ENCODE peak calls at places on chromosome 18, in eight cellular contexts. O, T, C, H, U, W, P and X are unnamed samples.

GRCh38 chr18:66603941-66604627 is at the start of gene CDH19:
- DNase-seq in U (no peak), T (no peak), W (no peak), C (no peak), P (no peak), O (no peak), H (no peak), X (no peak)

GRCh38 chr18:6220129-6220528 is 194.6 kb downstream of the L3MBTL4 start:
- DNase-seq in W (no peak), T (no peak), C (no peak), O (no peak), H (no peak), P (no peak), U (no peak), X (no peak)

GRCh38 chr18:22283397-22283796 is 114.0 kb downstream of the GATA6 start:
- DNase-seq in P (no peak), O (no peak), W (no peak), C (no peak), H (no peak), T (no peak), U (no peak), X (no peak)

GRCh38 chr18:80044072-80044471 is 9.8 kb downstream of the RBFA start:
- DNase-seq in P (no peak), O (no peak), C (no peak), H (no peak), T (no peak), U (no peak), W (no peak), X (no peak)

GRCh38 chr18:63758616-63759015 is 16.6 kb upstream of the SERPINB7 start:
- DNase-seq in P (no peak), W (no peak), T (no peak), O (no peak), H (no peak), U (no peak), C (no peak), X (no peak)

GRCh38 chr18:27017901-27018500 is 152.5 kb upstream of the AQP4 start:
- DNase-seq in O (no peak), C (no peak), U (peak), W (peak), P (no peak), H (no peak), T (no peak), X (peak)

GRCh38 chr18:42196651-42197050 is 241.6 kb downstream of the PIK3C3 start:
- DNase-seq in T (no peak), O (no peak), W (no peak), H (no peak), P (no peak), C (no peak), U (no peak), X (no peak)

GRCh38 chr18:36012891-36013290 is 40.4 kb downstream of the RMP24 start:
- DNase-seq in T (no peak), W (no peak), H (no peak), U (no peak), O (no peak), P (no peak), C (no peak), X (no peak)

GRCh38 chr18:11009869-11010268 is 139.5 kb downstream of the PIEZO2 start:
- DNase-seq in H (no peak), U (no peak), W (no peak), O (no peak), T (no peak), C (no peak), P (no peak), X (no peak)

GRCh38 chr18:50177294-50177992 is 17.5 kb downstream of the MYO5B start:
- DNase-seq in W (no peak), U (no peak), H (no peak), O (no peak), T (no peak), P (no peak), C (peak), X (no peak)

GRCh38 chr18:75418293-75418692 is 9.2 kb downstream of the SMIM21 start:
- DNase-seq in C (no peak), W (no peak), P (no peak), O (no peak), H (no peak), U (peak), T (no peak), X (no peak)

GRCh38 chr18:49041677-49042570 is 91.2 kb upstream of the SMAD7 start:
- DNase-seq in W (peak), C (peak), H (peak), U (no peak), O (no peak), T (peak), P (peak), X (peak)

GRCh38 chr18:6629635-6630140 is 99.8 kb upstream of the ARHGAP28 start:
- DNase-seq in O (no peak), T (no peak), W (no peak), C (no peak), H (no peak), P (no peak), U (no peak), X (no peak)

GRCh38 chr18:45836242-45837215 is 11.1 kb downstream of the SIGLEC15 start:
- DNase-seq in U (no peak), P (no peak), H (no peak), O (no peak), T (no peak), W (no peak), C (no peak), X (no peak)

GRCh38 chr18:63098014-63098981 is 221.3 kb downstream of the BCL2 start:
- DNase-seq in H (no peak), C (peak), P (no peak), W (peak), O (peak), T (peak), U (no peak), X (no peak)

GRCh38 chr18:44130365-44130942 is 550.2 kb upstream of the SETBP1 start:
- DNase-seq in T (no peak), U (peak), W (peak), H (peak), P (no peak), O (peak), C (peak), X (peak)

GRCh38 chr18:11005528-11005927 is 143.8 kb downstream of the PIEZO2 start:
- DNase-seq in T (no peak), C (peak), O (no peak), P (no peak), U (peak), W (no peak), H (peak), X (no peak)

GRCh38 chr18:76823574-76823973 is 1.2 kb downstream of the ZNF236 start:
- DNase-seq in T (no peak), H (peak), U (peak), O (peak), P (no peak), C (peak), W (peak), X (peak)

GRCh38 chr18:76474824-76475223 is 20.2 kb downstream of the ZNF516 start:
- DNase-seq in W (no peak), O (no peak), T (no peak), P (no peak), C (no peak), U (no peak), H (no peak), X (no peak)

GRCh38 chr18:10727477-10727876 is 201.7 kb downstream of the NAPG start:
- DNase-seq in U (no peak), H (no peak), P (no peak), C (no peak), O (no peak), T (no peak), W (no peak), X (no peak)

GRCh38 chr18:46166261-46166970 is 62.2 kb downstream of the HAUS1 start:
- DNase-seq in W (no peak), C (no peak), H (no peak), T (no peak), O (no peak), P (no peak), U (no peak), X (no peak)

GRCh38 chr18:25291150-25291549 is 60.8 kb downstream of the ZNF521 start:
- DNase-seq in O (no peak), W (no peak), P (no peak), H (no peak), U (no peak), C (no peak), T (no peak), X (no peak)

GRCh38 chr18:10418836-10419235 is 35.6 kb upstream of the APCDD1 start:
- DNase-seq in C (no peak), H (no peak), W (no peak), O (no peak), U (no peak), T (no peak), P (no peak), X (no peak)

DNA sequence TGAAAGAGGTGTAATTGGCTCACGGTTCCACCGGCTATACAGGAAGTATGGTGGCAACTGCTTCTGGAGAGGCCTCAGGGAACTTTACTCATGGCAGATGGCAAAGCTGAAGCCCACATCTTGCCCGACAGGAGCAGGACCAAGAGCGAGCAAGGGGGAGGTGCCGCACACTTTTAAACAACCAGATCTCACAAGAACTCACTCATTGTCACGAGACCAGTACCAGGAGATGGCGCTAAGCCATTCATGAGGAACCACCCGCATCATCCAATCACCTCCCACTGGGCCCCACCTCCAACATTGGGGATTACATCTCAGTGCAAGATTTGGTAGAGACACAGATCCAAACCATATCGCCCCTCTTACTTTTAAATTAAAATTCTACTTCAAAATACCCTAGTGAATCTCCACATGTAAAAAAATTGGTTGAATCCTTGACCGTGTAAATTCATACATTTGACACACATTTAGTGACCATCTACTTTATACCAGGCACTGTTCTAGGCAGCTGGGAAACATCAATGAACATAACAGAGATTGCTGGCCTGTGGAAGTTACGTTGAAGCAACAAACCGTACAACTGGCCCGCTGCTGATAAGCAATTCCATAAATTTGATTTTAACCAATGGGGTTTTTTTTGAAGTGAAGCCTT is 87.6 kb downstream of the ALPK2 start:
- DNase-seq in H (no peak), P (no peak), O (no peak), T (peak), U (no peak), C (no peak), W (peak), X (peak)
- TF ChIP-seq POLR2A in H (no peak), P (no peak), O (no peak), T (no peak), U (no peak), C (no peak), W (no peak), X (no peak)

GRCh38 chr18:13313006-13313661 is 94.6 kb downstream of the LDLRAD4 start:
- DNase-seq in C (no peak), O (no peak), H (no peak), P (no peak), T (no peak), W (no peak), U (no peak), X (no peak)
- TF ChIP-seq POLR2A in C (no peak), O (no peak), H (no peak), P (no peak), T (no peak), W (no peak), U (no peak), X (no peak)

GRCh38 chr18:9417081-9417841 is 58.1 kb upstream of the RALBP1 start:
- DNase-seq in T (no peak), C (no peak), H (peak), W (no peak), O (no peak), P (peak), U (no peak), X (no peak)
- TF ChIP-seq POLR2A in T (no peak), C (no peak), H (no peak), W (no peak), O (no peak), P (no peak), U (no peak), X (no peak)

GRCh38 chr18:55401638-55402191 is 186.3 kb downstream of the TCF4 start:
- DNase-seq in P (peak), O (no peak), U (no peak), W (no peak), C (no peak), T (no peak), H (no peak), X (no peak)
- TF ChIP-seq POLR2A in P (no peak), O (no peak), U (no peak), W (no peak), C (no peak), T (no peak), H (no peak), X (no peak)

DNA sequence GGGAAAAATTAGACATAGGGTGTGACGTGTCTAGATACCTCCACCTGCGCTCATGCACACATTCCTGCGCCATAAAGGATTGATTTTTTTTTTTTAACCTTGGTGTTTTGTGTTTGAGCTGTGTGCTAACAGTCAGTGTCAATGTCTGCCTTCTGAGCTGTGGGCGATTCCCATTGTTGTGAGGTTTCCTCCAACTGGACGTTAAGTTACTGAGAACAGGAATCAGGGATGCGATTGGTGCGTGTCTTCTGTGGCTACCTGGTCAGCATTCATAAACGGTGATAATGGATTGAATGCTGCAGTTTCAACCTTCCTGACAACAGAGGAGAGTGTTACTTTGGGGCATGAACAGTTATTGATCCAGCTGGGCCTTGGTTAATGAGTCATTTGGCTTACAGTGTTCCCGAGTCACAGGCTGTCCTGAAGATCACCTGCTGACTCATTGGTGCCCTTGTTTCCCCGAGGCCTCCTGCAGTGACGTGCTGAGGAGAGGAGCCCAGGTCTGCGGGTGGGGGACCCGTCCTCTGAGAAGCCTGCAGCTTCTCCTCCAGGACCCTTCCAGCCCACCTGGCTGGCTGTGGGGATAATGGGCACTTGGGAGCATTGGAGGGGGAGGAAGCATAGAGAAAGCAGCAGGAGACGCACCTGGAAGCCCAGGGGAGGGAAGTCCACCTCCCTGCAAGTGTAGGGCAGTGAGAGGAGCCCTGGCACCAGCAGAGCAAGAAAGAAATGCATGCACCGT is 25.8 kb upstream of the CABYR start:
- DNase-seq in T (no peak), H (peak), W (no peak), U (peak), O (no peak), C (no peak), P (no peak), X (no peak)
- TF ChIP-seq POLR2A in T (no peak), H (no peak), W (no peak), U (no peak), O (no peak), C (no peak), P (no peak), X (no peak)

GRCh38 chr18:3458952-3459853 is 9.2 kb downstream of the TGIF1 start:
- DNase-seq in H (no peak), P (no peak), C (no peak), O (no peak), W (no peak), T (no peak), U (no peak), X (no peak)
- TF ChIP-seq POLR2A in H (no peak), P (no peak), C (no peak), O (no peak), W (no peak), T (no peak), U (no peak), X (no peak)